ENCODE peak calls at places on chromosomes 3 and 15, in five cellular contexts. One of them, this sample, is unnamed.

GRCh38 chr15:55319537-55320325 is 709 bp downstream of the PIGB start:
- DNase-seq in GM23248: peak
- DNase-seq in heart right ventricle: no peak
- DNase-seq in ovary: peak
- DNase-seq in spleen: no peak
- DNase-seq in this sample: no peak

GRCh38 chr3:194389269-194389668 is 9.8 kb downstream of the GP5 start:
- DNase-seq in heart right ventricle: no peak
- DNase-seq in GM23248: no peak
- DNase-seq in spleen: no peak
- DNase-seq in ovary: no peak
- DNase-seq in this sample: no peak

GRCh38 chr3:81592101-81592500 is 169.3 kb downstream of the GBE1 start:
- DNase-seq in spleen: no peak
- DNase-seq in ovary: no peak
- DNase-seq in GM23248: peak
- DNase-seq in heart right ventricle: no peak
- DNase-seq in this sample: no peak

GRCh38 chr3:61666615-61667320 is 105.4 kb downstream of the PTPRG start:
- DNase-seq in heart right ventricle: no peak
- DNase-seq in ovary: no peak
- DNase-seq in spleen: no peak
- DNase-seq in GM23248: peak
- DNase-seq in this sample: no peak

GRCh38 chr15:80803580-80804525 is 24.7 kb downstream of the CEMIP start:
- DNase-seq in GM23248: peak
- DNase-seq in heart right ventricle: no peak
- DNase-seq in spleen: no peak
- DNase-seq in ovary: no peak
- DNase-seq in this sample: no peak

GRCh38 chr3:144364797-144365196 is 393.2 kb downstream of the DIPK2A start:
- DNase-seq in ovary: no peak
- DNase-seq in spleen: no peak
- DNase-seq in GM23248: no peak
- DNase-seq in heart right ventricle: no peak
- DNase-seq in this sample: no peak

GRCh38 chr15:57821826-57822225 is 115.3 kb downstream of the POLR2M start:
- DNase-seq in heart right ventricle: no peak
- DNase-seq in ovary: no peak
- DNase-seq in GM23248: no peak
- DNase-seq in spleen: no peak
- DNase-seq in this sample: no peak

GRCh38 chr15:62641782-62642181 is 400.8 kb upstream of the TPM1 start:
- DNase-seq in GM23248: no peak
- DNase-seq in ovary: no peak
- DNase-seq in heart right ventricle: no peak
- DNase-seq in spleen: no peak
- DNase-seq in this sample: peak

GRCh38 chr15:84634228-84634837 is 19.8 kb downstream of the WDR73 start:
- DNase-seq in GM23248: no peak
- DNase-seq in heart right ventricle: no peak
- DNase-seq in spleen: no peak
- DNase-seq in ovary: no peak
- DNase-seq in this sample: no peak

GRCh38 chr15:70088427-70088826 is 9.3 kb downstream of the TLE3 start:
- DNase-seq in ovary: no peak
- DNase-seq in GM23248: no peak
- DNase-seq in spleen: no peak
- DNase-seq in heart right ventricle: no peak
- DNase-seq in this sample: peak

GRCh38 chr3:183584246-183584913 is 28.9 kb upstream of the KLHL6 start:
- DNase-seq in ovary: peak
- DNase-seq in GM23248: peak
- DNase-seq in heart right ventricle: peak
- DNase-seq in spleen: no peak
- DNase-seq in this sample: peak

GRCh38 chr3:127915115-127915936 is at the start of gene KBTBD12:
- DNase-seq in ovary: peak
- DNase-seq in GM23248: peak
- DNase-seq in heart right ventricle: peak
- DNase-seq in spleen: no peak
- DNase-seq in this sample: peak

GRCh38 chr3:113110263-113110662 is 101.1 kb upstream of the BOC start:
- DNase-seq in ovary: no peak
- DNase-seq in spleen: no peak
- DNase-seq in heart right ventricle: no peak
- DNase-seq in GM23248: no peak
- DNase-seq in this sample: peak

GRCh38 chr3:149377408-149378111 is at the start of gene TM4SF1:
- DNase-seq in ovary: peak
- DNase-seq in GM23248: peak
- DNase-seq in spleen: no peak
- DNase-seq in heart right ventricle: peak
- DNase-seq in this sample: no peak

GRCh38 chr3:49655731-49656285 is 18.3 kb upstream of the APEH start:
- DNase-seq in GM23248: no peak
- DNase-seq in heart right ventricle: no peak
- DNase-seq in spleen: no peak
- DNase-seq in ovary: no peak
- DNase-seq in this sample: no peak

GRCh38 chr3:127815641-127816605 is 6.4 kb downstream of the MGLL start:
- DNase-seq in ovary: no peak
- DNase-seq in spleen: no peak
- DNase-seq in heart right ventricle: no peak
- DNase-seq in GM23248: no peak
- DNase-seq in this sample: no peak

GRCh38 chr3:42733501-42734262 is 31.1 kb upstream of the HHATL start:
- DNase-seq in GM23248: no peak
- DNase-seq in spleen: no peak
- DNase-seq in ovary: peak
- DNase-seq in heart right ventricle: no peak
- DNase-seq in this sample: no peak

GRCh38 chr3:113685956-113686721 is 10.3 kb downstream of the USF3 start:
- DNase-seq in GM23248: peak
- DNase-seq in heart right ventricle: no peak
- DNase-seq in spleen: no peak
- DNase-seq in ovary: no peak
- DNase-seq in this sample: no peak

GRCh38 chr3:99568936-99569335 is 69.5 kb upstream of the COL8A1 start:
- DNase-seq in GM23248: no peak
- DNase-seq in ovary: no peak
- DNase-seq in heart right ventricle: no peak
- DNase-seq in spleen: no peak
- DNase-seq in this sample: no peak
- H3K27ac ChIP-seq in GM23248: no peak
- H3K27ac ChIP-seq in ovary: no peak
- H3K27ac ChIP-seq in heart right ventricle: no peak
- H3K27ac ChIP-seq in spleen: no peak
- H3K27ac ChIP-seq in this sample: no peak

GRCh38 chr3:53775018-53775417 is 71.2 kb downstream of the CHDH start:
- DNase-seq in heart right ventricle: no peak
- DNase-seq in ovary: no peak
- DNase-seq in spleen: no peak
- DNase-seq in GM23248: no peak
- DNase-seq in this sample: no peak

GRCh38 chr3:53774414-53774813 is 71.8 kb downstream of the CHDH start:
- DNase-seq in heart right ventricle: no peak
- DNase-seq in ovary: no peak
- DNase-seq in GM23248: no peak
- DNase-seq in spleen: no peak
- DNase-seq in this sample: no peak

GRCh38 chr3:53775834-53776251 is 70.4 kb downstream of the CHDH start:
- DNase-seq in ovary: no peak
- DNase-seq in heart right ventricle: no peak
- DNase-seq in GM23248: peak
- DNase-seq in spleen: no peak
- DNase-seq in this sample: no peak

GRCh38 chr3:53778154-53778553 is 68.1 kb downstream of the CHDH start:
- DNase-seq in spleen: no peak
- DNase-seq in ovary: no peak
- DNase-seq in GM23248: no peak
- DNase-seq in heart right ventricle: no peak
- DNase-seq in this sample: no peak

GRCh38 chr3:53776494-53777101 is 69.6 kb downstream of the CHDH start:
- DNase-seq in heart right ventricle: no peak
- DNase-seq in spleen: no peak
- DNase-seq in ovary: no peak
- DNase-seq in GM23248: peak
- DNase-seq in this sample: no peak
- H3K27ac ChIP-seq in heart right ventricle: no peak
- H3K27ac ChIP-seq in spleen: no peak
- H3K27ac ChIP-seq in ovary: no peak
- H3K27ac ChIP-seq in GM23248: peak
- H3K27ac ChIP-seq in this sample: no peak

GRCh38 chr15:95323798-95324197 is 1006.7 kb upstream of the NR2F2 start:
- DNase-seq in spleen: no peak
- DNase-seq in heart right ventricle: no peak
- DNase-seq in GM23248: no peak
- DNase-seq in ovary: peak
- DNase-seq in this sample: no peak
- H3K27ac ChIP-seq in spleen: peak
- H3K27ac ChIP-seq in heart right ventricle: no peak
- H3K27ac ChIP-seq in GM23248: no peak
- H3K27ac ChIP-seq in ovary: peak
- H3K27ac ChIP-seq in this sample: no peak

DNA sequence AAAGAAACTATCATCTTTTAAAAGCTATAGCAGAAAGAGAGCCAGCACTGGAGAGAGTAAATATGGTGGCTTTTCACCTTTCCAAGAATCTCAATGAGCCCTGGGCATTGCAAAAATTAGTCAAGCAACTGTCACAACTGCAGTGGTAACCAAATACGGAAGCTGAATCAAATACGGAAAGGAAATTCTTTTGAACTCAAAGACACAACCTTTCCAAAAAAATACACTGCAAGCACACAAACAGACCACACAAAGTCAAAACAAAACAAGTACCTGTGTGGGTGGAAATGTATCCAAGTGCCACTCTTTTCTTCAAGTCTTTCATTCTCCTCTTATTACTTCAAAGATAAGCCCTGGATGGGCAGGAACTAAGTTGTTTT is 17.6 kb downstream of the VGLL4 start:
- DNase-seq in spleen: no peak
- DNase-seq in ovary: no peak
- DNase-seq in GM23248: no peak
- DNase-seq in heart right ventricle: no peak
- DNase-seq in this sample: no peak
- H3K27ac ChIP-seq in spleen: no peak
- H3K27ac ChIP-seq in ovary: no peak
- H3K27ac ChIP-seq in GM23248: no peak
- H3K27ac ChIP-seq in heart right ventricle: no peak
- H3K27ac ChIP-seq in this sample: peak

DNA sequence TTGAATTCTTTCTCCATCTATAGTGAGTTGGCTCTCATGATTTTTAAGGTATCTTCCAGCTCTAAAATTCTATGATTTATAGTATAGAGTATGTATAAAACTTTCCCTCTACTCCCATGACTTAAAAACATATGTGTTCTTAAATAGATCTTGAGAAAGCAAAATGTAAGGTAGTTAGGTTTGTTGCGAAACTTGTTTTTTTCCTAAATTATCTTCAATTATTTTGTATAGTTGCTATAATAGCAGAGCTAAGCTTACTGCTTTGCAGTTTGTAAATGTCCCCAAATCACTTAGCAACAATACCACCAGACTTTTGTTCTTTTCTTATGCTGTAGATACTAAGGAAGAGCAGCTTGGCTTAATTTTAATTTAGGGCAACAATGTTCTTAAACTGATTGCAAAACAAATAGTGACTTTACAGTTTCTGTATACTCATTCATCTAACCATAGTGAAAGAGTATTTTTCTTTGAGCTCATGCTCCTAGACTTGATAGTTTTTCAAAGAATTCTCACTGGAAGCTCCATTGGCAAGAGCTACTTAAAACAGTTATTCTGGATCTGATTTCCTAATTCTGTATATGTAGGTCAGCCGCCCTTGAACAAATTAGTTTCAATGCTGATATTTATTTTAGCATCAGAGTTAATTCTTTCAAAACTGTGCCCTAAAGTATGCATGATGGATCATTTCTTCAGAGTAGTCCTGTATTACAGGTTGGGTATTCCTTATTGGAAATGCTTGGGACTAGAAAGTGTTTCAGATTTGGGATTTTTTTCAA is 61.1 kb downstream of the LYSMD4 start:
- DNase-seq in spleen: no peak
- DNase-seq in ovary: no peak
- DNase-seq in heart right ventricle: no peak
- DNase-seq in GM23248: no peak
- DNase-seq in this sample: no peak
- H3K27ac ChIP-seq in spleen: no peak
- H3K27ac ChIP-seq in ovary: no peak
- H3K27ac ChIP-seq in heart right ventricle: no peak
- H3K27ac ChIP-seq in GM23248: no peak
- H3K27ac ChIP-seq in this sample: peak

GRCh38 chr3:151404316-151404715 is 19.8 kb upstream of the P2RY12 start:
- DNase-seq in GM23248: peak
- DNase-seq in heart right ventricle: no peak
- DNase-seq in spleen: no peak
- DNase-seq in ovary: no peak
- DNase-seq in this sample: peak
- H3K27ac ChIP-seq in GM23248: peak
- H3K27ac ChIP-seq in heart right ventricle: no peak
- H3K27ac ChIP-seq in spleen: no peak
- H3K27ac ChIP-seq in ovary: no peak
- H3K27ac ChIP-seq in this sample: no peak

GRCh38 chr3:171768281-171768925 is 41.9 kb downstream of the PLD1 start:
- DNase-seq in GM23248: no peak
- DNase-seq in heart right ventricle: no peak
- DNase-seq in ovary: no peak
- DNase-seq in spleen: no peak
- DNase-seq in this sample: no peak
- H3K27ac ChIP-seq in GM23248: no peak
- H3K27ac ChIP-seq in heart right ventricle: no peak
- H3K27ac ChIP-seq in ovary: no peak
- H3K27ac ChIP-seq in spleen: no peak
- H3K27ac ChIP-seq in this sample: no peak

GRCh38 chr3:101571028-101571895 is 2.7 kb upstream of the PCNP start:
- DNase-seq in spleen: no peak
- DNase-seq in heart right ventricle: no peak
- DNase-seq in ovary: no peak
- DNase-seq in GM23248: peak
- DNase-seq in this sample: no peak
- H3K27ac ChIP-seq in spleen: no peak
- H3K27ac ChIP-seq in heart right ventricle: no peak
- H3K27ac ChIP-seq in ovary: no peak
- H3K27ac ChIP-seq in GM23248: no peak
- H3K27ac ChIP-seq in this sample: no peak

GRCh38 chr15:39976291-39977274 is 42.7 kb downstream of the EIF2AK4 start:
- DNase-seq in GM23248: peak
- DNase-seq in heart right ventricle: peak
- DNase-seq in spleen: peak
- DNase-seq in ovary: peak
- DNase-seq in this sample: peak

GRCh38 chr15:39974656-39975230 is 40.8 kb downstream of the EIF2AK4 start:
- DNase-seq in GM23248: peak
- DNase-seq in heart right ventricle: no peak
- DNase-seq in ovary: no peak
- DNase-seq in spleen: no peak
- DNase-seq in this sample: no peak

DNA sequence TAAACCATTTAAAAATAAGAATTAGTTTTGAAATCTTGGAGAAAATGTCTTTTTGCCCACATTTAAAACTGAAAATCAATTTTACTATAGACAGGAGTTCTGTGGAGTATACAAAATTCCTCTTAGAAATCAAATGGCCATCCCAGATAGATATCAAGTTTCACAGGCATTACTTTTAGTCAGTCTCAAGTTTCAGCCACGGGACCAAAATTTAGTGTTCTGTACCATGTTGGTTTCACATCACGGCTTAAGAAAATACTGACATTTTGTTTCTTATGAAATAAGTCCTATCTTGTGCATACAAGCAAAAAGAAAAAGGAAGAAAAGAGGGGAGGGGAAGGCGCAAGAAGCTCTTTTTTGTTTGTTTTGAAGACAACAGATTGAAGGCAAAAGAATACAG is 45.7 kb downstream of the EIF2AK4 start:
- DNase-seq in GM23248: no peak
- DNase-seq in spleen: no peak
- DNase-seq in heart right ventricle: no peak
- DNase-seq in ovary: no peak
- DNase-seq in this sample: no peak
- H3K27ac ChIP-seq in GM23248: no peak
- H3K27ac ChIP-seq in spleen: no peak
- H3K27ac ChIP-seq in heart right ventricle: no peak
- H3K27ac ChIP-seq in ovary: no peak
- H3K27ac ChIP-seq in this sample: no peak

This sample was measured in cardiac muscle cell.